ENCODE peak calls at places on chromosomes 16 and 17, in eight cellular contexts. N is Peyer's patch, S is uterus, F is esophagus squamous epithelium, Y is IMR-90, H is stomach, J is body of pancreas, Q is adrenal gland. U is an unnamed sample.
A peak's percentile ranks its signal among the peaks of the same experiment; 100 is the strongest.

GRCh38 chr17:78226752-78227454 is 4.5 kb upstream of the TMEM235 start:
- DNase-seq in N (no peak), S (no peak), F (no peak), Y (no peak), H (no peak), J (no peak), Q (no peak), U (no peak)

GRCh38 chr16:84600343-84601229 is 17.3 kb downstream of the COTL1 start:
- DNase-seq in N (no peak), S (no peak), F (no peak), Y (peak; percentile 43), H (no peak), J (no peak), Q (no peak), U (no peak)

GRCh38 chr17:80997471-80998387 is 6.1 kb downstream of the CHMP6 start:
- DNase-seq in N (no peak), S (no peak), F (no peak), Y (no peak), H (no peak), J (no peak), Q (no peak), U (no peak)

GRCh38 chr17:4872786-4873185 is 26.6 kb upstream of the C17orf107 start:
- DNase-seq in N (no peak), S (no peak), F (no peak), Y (no peak), H (no peak), J (peak; percentile 48), Q (peak; percentile 71), U (peak; percentile 45)

GRCh38 chr17:73663614-73664013 is 19.4 kb upstream of the SDK2 start:
- DNase-seq in N (no peak), S (no peak), F (no peak), Y (no peak), H (no peak), J (no peak), Q (no peak), U (no peak)

GRCh38 chr17:71482625-71483024 is 638.2 kb upstream of the SOX9 start:
- DNase-seq in N (no peak), S (no peak), F (no peak), Y (no peak), H (no peak), J (no peak), Q (no peak), U (no peak)

GRCh38 chr17:57442914-57443571 is 186.7 kb downstream of the MSI2 start:
- DNase-seq in N (no peak), S (no peak), F (no peak), Y (no peak), H (peak; percentile 36), J (no peak), Q (peak; percentile 87), U (peak; percentile 38)

GRCh38 chr16:70527315-70527996 is 3.8 kb downstream of the SF3B3 start:
- DNase-seq in N (no peak), S (no peak), F (no peak), Y (no peak), H (no peak), J (no peak), Q (no peak), U (no peak)

GRCh38 chr17:36740157-36740556 is 138.8 kb downstream of the MRM1 start:
- DNase-seq in N (no peak), S (no peak), F (no peak), Y (no peak), H (no peak), J (no peak), Q (no peak), U (no peak)

GRCh38 chr16:85627102-85627834 is 14.1 kb downstream of the GSE1 start:
- DNase-seq in N (no peak), S (no peak), F (no peak), Y (no peak), H (no peak), J (no peak), Q (no peak), U (no peak)

GRCh38 chr17:3157218-3157617 is 29.9 kb upstream of the OR1G1 start:
- DNase-seq in N (no peak), S (no peak), F (no peak), Y (no peak), H (no peak), J (no peak), Q (no peak), U (no peak)

GRCh38 chr16:87918314-87918713 is 18.0 kb downstream of the CA5A start:
- DNase-seq in N (no peak), S (peak; percentile 23), F (no peak), Y (no peak), H (no peak), J (peak; percentile 89), Q (peak; percentile 91), U (peak; percentile 66)

GRCh38 chr17:80354381-80354780 is 60.6 kb upstream of the ENDOV start:
- DNase-seq in N (peak; percentile 30), S (no peak), F (no peak), Y (no peak), H (no peak), J (no peak), Q (no peak), U (no peak)

GRCh38 chr17:45029096-45029495 is 22.3 kb downstream of the DCAKD start:
- DNase-seq in N (no peak), S (no peak), F (no peak), Y (no peak), H (no peak), J (no peak), Q (no peak), U (no peak)

GRCh38 chr17:40522250-40522960 is 21.0 kb upstream of the TNS4 start:
- DNase-seq in N (peak; percentile 6), S (peak; percentile 16), F (no peak), Y (peak; percentile 67), H (no peak), J (no peak), Q (no peak), U (no peak)

GRCh38 chr17:37043201-37043600 is 94.4 kb downstream of the AATF start:
- DNase-seq in N (no peak), S (no peak), F (no peak), Y (peak; percentile 40), H (no peak), J (no peak), Q (no peak), U (no peak)

GRCh38 chr17:27106982-27107360 is 186.9 kb upstream of the WSB1 start:
- DNase-seq in N (no peak), S (no peak), F (no peak), Y (no peak), H (no peak), J (no peak), Q (no peak), U (no peak)

GRCh38 chr16:77738706-77739105 is 16.4 kb downstream of the NUDT7 start:
- DNase-seq in N (no peak), S (no peak), F (no peak), Y (no peak), H (no peak), J (no peak), Q (no peak), U (no peak)

GRCh38 chr17:13114601-13115024 is 96.8 kb upstream of the ELAC2 start:
- DNase-seq in N (no peak), S (no peak), F (no peak), Y (peak; percentile 28), H (peak; percentile 47), J (peak; percentile 5), Q (peak; percentile 7), U (peak; percentile 56)

GRCh38 chr16:28192811-28193529 is 18.8 kb downstream of the XPO6 start:
- DNase-seq in N (no peak), S (no peak), F (no peak), Y (no peak), H (peak; percentile 42), J (peak; percentile 26), Q (no peak), U (no peak)

GRCh38 chr16:58727028-58727781 is 6.9 kb downstream of the GOT2 start:
- DNase-seq in N (no peak), S (no peak), F (no peak), Y (no peak), H (no peak), J (no peak), Q (no peak), U (peak; percentile 68)

GRCh38 chr16:67841198-67841815 is 813 bp upstream of the THAP11 start:
- DNase-seq in N (no peak), S (no peak), F (no peak), Y (no peak), H (no peak), J (no peak), Q (no peak), U (no peak)

GRCh38 chr17:74356640-74357465 is 4.8 kb downstream of the BTBD17 start:
- DNase-seq in N (no peak), S (no peak), F (no peak), Y (no peak), H (no peak), J (no peak), Q (no peak), U (peak; percentile 51)

GRCh38 chr16:4800290-4801041 is 2.0 kb downstream of the ROGDI start:
- DNase-seq in N (peak; percentile 84), S (no peak), F (no peak), Y (no peak), H (peak; percentile 84), J (peak; percentile 84), Q (peak; percentile 93), U (peak; percentile 50)
- H3K4me3 ChIP-seq in N (no peak overlapping the region), S (no peak overlapping the region), F (no peak overlapping the region), Y (no peak overlapping the region), H (peak overlapping the region; percentile 96), J (no peak overlapping the region), Q (no peak overlapping the region), U (no peak overlapping the region)

GRCh38 chr17:41972571-41973411 is 6.2 kb downstream of the CNP start:
- DNase-seq in N (no peak), S (no peak), F (no peak), Y (no peak), H (peak; percentile 82), J (peak; percentile 88), Q (peak; percentile 32), U (no peak)
- TF ChIP-seq POLR2A in N (no peak), S (no peak), F (no peak), Y (no peak), H (no peak), J (no peak), Q (no peak), U (no peak)

GRCh38 chr16:86762035-86762550 is 183.7 kb downstream of the FOXL1 start:
- DNase-seq in N (peak; percentile 30), S (no peak), F (no peak), Y (no peak), H (no peak), J (no peak), Q (no peak), U (no peak)
- H3K4me3 ChIP-seq in N (no peak overlapping the region), S (no peak overlapping the region), F (no peak overlapping the region), Y (peak overlapping the region; percentile 13), H (no peak overlapping the region), J (no peak overlapping the region), Q (no peak overlapping the region), U (no peak overlapping the region)

GRCh38 chr17:49471089-49471683 is 23.9 kb upstream of the NGFR start:
- DNase-seq in N (no peak), S (no peak), F (no peak), Y (no peak), H (no peak), J (no peak), Q (peak; percentile 41), U (no peak)
- TF ChIP-seq POLR2A in N (no peak), S (no peak), F (no peak), Y (no peak), H (no peak), J (no peak), Q (no peak), U (no peak)